ENCODE peak calls at places on chromosomes 11 and 22, in five cellular contexts. G is IMR-90; B is colonic mucosa; T is Peyer's patch; H is stimulated activated naive CD8-positive, alpha-beta T cell treated with anti-CD3 and anti-CD28 coated beads, Interleukin-15, Interleukin-2, amounts not matched to agents 100 U/mL and 50 U/mL, for 24 hours. Z is an unnamed sample.

GRCh38 chr11:110331626-110332025 is 35.2 kb upstream of the RDX start:
- DNase-seq in H (no peak), B (no peak), T (no peak), G (no peak), Z (no peak)

GRCh38 chr22:43753718-43754117 is 58.4 kb downstream of the EFCAB6 start:
- DNase-seq in B (no peak), T (no peak), H (no peak), G (no peak), Z (no peak)

GRCh38 chr11:4071828-4072421 is 22.7 kb upstream of the RRM1 start:
- DNase-seq in T (no peak), G (no peak), H (no peak), B (no peak), Z (no peak)

GRCh38 chr11:11975201-11976092 is 33.0 kb downstream of the DKK3 start:
- DNase-seq in G (no peak), T (no peak), H (no peak), B (no peak), Z (no peak)

GRCh38 chr11:12376259-12376971 is 956 bp upstream of the PARVA start:
- DNase-seq in H (no peak), T (no peak), G (peak), B (peak), Z (peak)

GRCh38 chr11:36447947-36448346 is 62.1 kb downstream of the TRAF6 start:
- DNase-seq in G (no peak), T (no peak), B (no peak), H (no peak), Z (no peak)

GRCh38 chr11:47182380-47182779 is 3.9 kb downstream of the PACSIN3 start:
- DNase-seq in G (no peak), B (no peak), T (no peak), H (no peak), Z (no peak)

GRCh38 chr11:128841461-128842072 is 25.5 kb downstream of the KCNJ1 start:
- DNase-seq in T (peak), B (no peak), G (no peak), H (no peak), Z (no peak)

GRCh38 chr11:120575461-120575860 is 63.9 kb downstream of the GRIK4 start:
- DNase-seq in T (no peak), B (no peak), G (no peak), H (no peak), Z (no peak)

GRCh38 chr11:110173775-110174644 is 80.8 kb downstream of the ZC3H12C start:
- DNase-seq in H (peak), T (peak), B (peak), G (peak), Z (peak)

GRCh38 chr22:37563153-37564081 is 3.1 kb downstream of the CDC42EP1 start:
- DNase-seq in T (peak), H (no peak), G (peak), B (peak), Z (peak)

GRCh38 chr22:25125693-25126357 is 73.8 kb upstream of the CRYBB3 start:
- DNase-seq in G (no peak), H (no peak), B (no peak), T (no peak), Z (no peak)

GRCh38 chr11:103055174-103055890 is 36.6 kb downstream of the DCUN1D5 start:
- DNase-seq in T (no peak), G (peak), B (no peak), H (no peak), Z (no peak)

Z was measured in transverse colon.